ENCODE peak calls at places on chromosome X, in nine cellular contexts. One of them, this sample, is unnamed.

GRCh38 chrX:99572711-99573110 is 837.4 kb downstream of the PCDH19 start:
- DNase-seq in pancreas: no peak
- DNase-seq in epithelial cell of esophagus: no peak
- DNase-seq in RWPE1: no peak
- DNase-seq in fibroblast of lung: no peak
- DNase-seq in choroid plexus epithelial cell: no peak
- DNase-seq in AG09319: no peak
- DNase-seq in CD4-positive, alpha-beta T cell: no peak
- DNase-seq in GM13977: no peak
- DNase-seq in this sample: no peak

GRCh38 chrX:110162131-110162530 is 155.8 kb downstream of the AMMECR1 start:
- DNase-seq in pancreas: no peak
- DNase-seq in epithelial cell of esophagus: no peak
- DNase-seq in RWPE1: no peak
- DNase-seq in fibroblast of lung: no peak
- DNase-seq in choroid plexus epithelial cell: no peak
- DNase-seq in AG09319: no peak
- DNase-seq in CD4-positive, alpha-beta T cell: no peak
- DNase-seq in GM13977: no peak
- DNase-seq in this sample: no peak

GRCh38 chrX:155094468-155095061 is 23.3 kb downstream of the BRCC3 start:
- DNase-seq in pancreas: no peak
- DNase-seq in epithelial cell of esophagus: peak; percentile 48
- DNase-seq in RWPE1: no peak
- DNase-seq in fibroblast of lung: peak; percentile 10
- DNase-seq in choroid plexus epithelial cell: peak; percentile 55
- DNase-seq in AG09319: no peak
- DNase-seq in CD4-positive, alpha-beta T cell: peak; percentile 1
- DNase-seq in GM13977: no peak
- DNase-seq in this sample: no peak

GRCh38 chrX:55057691-55058249 is 17.1 kb upstream of the PAGE2B start:
- DNase-seq in pancreas: peak; percentile 37
- DNase-seq in epithelial cell of esophagus: peak; percentile 29
- DNase-seq in RWPE1: peak; percentile 6
- DNase-seq in fibroblast of lung: peak; percentile 12
- DNase-seq in choroid plexus epithelial cell: peak; percentile 59
- DNase-seq in AG09319: peak; percentile 8
- DNase-seq in CD4-positive, alpha-beta T cell: peak; percentile 14
- DNase-seq in GM13977: peak; percentile 34
- DNase-seq in this sample: no peak

GRCh38 chrX:2501246-2502102 is 698 bp upstream of the DHRSX start:
- DNase-seq in pancreas: no peak
- DNase-seq in epithelial cell of esophagus: no peak
- DNase-seq in RWPE1: no peak
- DNase-seq in fibroblast of lung: no peak
- DNase-seq in choroid plexus epithelial cell: no peak
- DNase-seq in AG09319: no peak
- DNase-seq in CD4-positive, alpha-beta T cell: no peak
- DNase-seq in GM13977: peak; percentile 28
- DNase-seq in this sample: no peak

GRCh38 chrX:104987063-104987462 is 233.4 kb downstream of the TEX13A start:
- DNase-seq in pancreas: no peak
- DNase-seq in epithelial cell of esophagus: peak; percentile 39
- DNase-seq in RWPE1: peak; percentile 12
- DNase-seq in fibroblast of lung: peak; percentile 11
- DNase-seq in choroid plexus epithelial cell: no peak
- DNase-seq in AG09319: no peak
- DNase-seq in CD4-positive, alpha-beta T cell: no peak
- DNase-seq in GM13977: no peak
- DNase-seq in this sample: no peak

GRCh38 chrX:72268601-72269365 is 8.3 kb downstream of the RPS4X start:
- DNase-seq in pancreas: no peak
- DNase-seq in epithelial cell of esophagus: no peak
- DNase-seq in RWPE1: no peak
- DNase-seq in fibroblast of lung: peak; percentile 69
- DNase-seq in choroid plexus epithelial cell: peak; percentile 93
- DNase-seq in AG09319: no peak
- DNase-seq in CD4-positive, alpha-beta T cell: no peak
- DNase-seq in GM13977: no peak
- DNase-seq in this sample: no peak

GRCh38 chrX:107935664-107936433 is 46.3 kb downstream of the TEX13B start:
- DNase-seq in pancreas: peak; percentile 18
- DNase-seq in epithelial cell of esophagus: peak; percentile 77
- DNase-seq in RWPE1: peak; percentile 73
- DNase-seq in fibroblast of lung: peak; percentile 12
- DNase-seq in choroid plexus epithelial cell: peak; percentile 10
- DNase-seq in AG09319: no peak
- DNase-seq in CD4-positive, alpha-beta T cell: no peak
- DNase-seq in GM13977: no peak
- DNase-seq in this sample: no peak

GRCh38 chrX:19698125-19698524 is 182.8 kb upstream of the MAP3K15 start:
- DNase-seq in pancreas: no peak
- DNase-seq in epithelial cell of esophagus: peak; percentile 24
- DNase-seq in RWPE1: no peak
- DNase-seq in fibroblast of lung: peak; percentile 69
- DNase-seq in choroid plexus epithelial cell: no peak
- DNase-seq in AG09319: no peak
- DNase-seq in CD4-positive, alpha-beta T cell: no peak
- DNase-seq in GM13977: no peak
- DNase-seq in this sample: no peak

GRCh38 chrX:53093177-53093655 is 726 bp upstream of the KANTR start:
- DNase-seq in pancreas: peak; percentile 76
- DNase-seq in epithelial cell of esophagus: peak; percentile 85
- DNase-seq in RWPE1: peak; percentile 63
- DNase-seq in fibroblast of lung: peak; percentile 73
- DNase-seq in choroid plexus epithelial cell: peak; percentile 87
- DNase-seq in AG09319: peak; percentile 24
- DNase-seq in CD4-positive, alpha-beta T cell: peak; percentile 71
- DNase-seq in GM13977: peak; percentile 69
- DNase-seq in this sample: no peak

GRCh38 chrX:22338740-22339139 is 66.0 kb downstream of the CBLL2 start:
- DNase-seq in pancreas: no peak
- DNase-seq in epithelial cell of esophagus: peak; percentile 29
- DNase-seq in RWPE1: no peak
- DNase-seq in fibroblast of lung: peak; percentile 61
- DNase-seq in choroid plexus epithelial cell: peak; percentile 27
- DNase-seq in AG09319: no peak
- DNase-seq in CD4-positive, alpha-beta T cell: no peak
- DNase-seq in GM13977: no peak
- DNase-seq in this sample: no peak

GRCh38 chrX:35622601-35623000 is 175.5 kb upstream of the MAGEB16 start:
- DNase-seq in pancreas: no peak
- DNase-seq in epithelial cell of esophagus: no peak
- DNase-seq in RWPE1: no peak
- DNase-seq in fibroblast of lung: no peak
- DNase-seq in choroid plexus epithelial cell: no peak
- DNase-seq in AG09319: no peak
- DNase-seq in CD4-positive, alpha-beta T cell: no peak
- DNase-seq in GM13977: no peak
- DNase-seq in this sample: no peak

GRCh38 chrX:19888419-19888879 is 1.0 kb upstream of the SH3KBP1 start:
- DNase-seq in pancreas: no peak
- DNase-seq in epithelial cell of esophagus: peak; percentile 77
- DNase-seq in RWPE1: peak; percentile 67
- DNase-seq in fibroblast of lung: peak; percentile 67
- DNase-seq in choroid plexus epithelial cell: peak; percentile 85
- DNase-seq in AG09319: peak; percentile 49
- DNase-seq in CD4-positive, alpha-beta T cell: no peak
- DNase-seq in GM13977: peak; percentile 51
- DNase-seq in this sample: no peak

GRCh38 chrX:20393944-20394343 is 127.2 kb upstream of the RPS6KA3 start:
- DNase-seq in pancreas: no peak
- DNase-seq in epithelial cell of esophagus: no peak
- DNase-seq in RWPE1: no peak
- DNase-seq in fibroblast of lung: no peak
- DNase-seq in choroid plexus epithelial cell: peak; percentile 13
- DNase-seq in AG09319: no peak
- DNase-seq in CD4-positive, alpha-beta T cell: no peak
- DNase-seq in GM13977: no peak
- DNase-seq in this sample: no peak

GRCh38 chrX:111511477-111511876 is at the start of gene SERTM2:
- DNase-seq in pancreas: no peak
- DNase-seq in epithelial cell of esophagus: peak; percentile 16
- DNase-seq in RWPE1: no peak
- DNase-seq in fibroblast of lung: peak; percentile 47
- DNase-seq in choroid plexus epithelial cell: peak; percentile 60
- DNase-seq in AG09319: no peak
- DNase-seq in CD4-positive, alpha-beta T cell: no peak
- DNase-seq in GM13977: no peak
- DNase-seq in this sample: no peak

GRCh38 chrX:57647020-57647419 is 33.0 kb downstream of the NLRP2B start:
- DNase-seq in pancreas: no peak
- DNase-seq in epithelial cell of esophagus: no peak
- DNase-seq in RWPE1: no peak
- DNase-seq in fibroblast of lung: no peak
- DNase-seq in choroid plexus epithelial cell: no peak
- DNase-seq in AG09319: no peak
- DNase-seq in CD4-positive, alpha-beta T cell: no peak
- DNase-seq in GM13977: no peak
- DNase-seq in this sample: no peak

GRCh38 chrX:38632516-38632915 is 71.2 kb downstream of the TSPAN7 start:
- DNase-seq in pancreas: no peak
- DNase-seq in epithelial cell of esophagus: no peak
- DNase-seq in RWPE1: no peak
- DNase-seq in fibroblast of lung: no peak
- DNase-seq in choroid plexus epithelial cell: no peak
- DNase-seq in AG09319: no peak
- DNase-seq in CD4-positive, alpha-beta T cell: no peak
- DNase-seq in GM13977: no peak
- DNase-seq in this sample: no peak

GRCh38 chrX:36116222-36116621 is 196.7 kb downstream of the CFAP47 start:
- DNase-seq in pancreas: no peak
- DNase-seq in epithelial cell of esophagus: peak; percentile 0
- DNase-seq in RWPE1: no peak
- DNase-seq in fibroblast of lung: no peak
- DNase-seq in choroid plexus epithelial cell: no peak
- DNase-seq in AG09319: no peak
- DNase-seq in CD4-positive, alpha-beta T cell: no peak
- DNase-seq in GM13977: no peak
- DNase-seq in this sample: no peak

GRCh38 chrX:130801901-130802300 is 101.1 kb downstream of the ENOX2 start:
- DNase-seq in pancreas: no peak
- DNase-seq in epithelial cell of esophagus: no peak
- DNase-seq in RWPE1: no peak
- DNase-seq in fibroblast of lung: peak; percentile 10
- DNase-seq in choroid plexus epithelial cell: peak; percentile 22
- DNase-seq in AG09319: no peak
- DNase-seq in CD4-positive, alpha-beta T cell: no peak
- DNase-seq in GM13977: no peak
- DNase-seq in this sample: no peak
- TF ChIP-seq CTCF in pancreas: no peak
- TF ChIP-seq CTCF in epithelial cell of esophagus: no peak
- TF ChIP-seq CTCF in RWPE1: no peak
- TF ChIP-seq CTCF in fibroblast of lung: peak; percentile 37
- TF ChIP-seq CTCF in choroid plexus epithelial cell: peak; percentile 39
- TF ChIP-seq CTCF in AG09319: no peak
- TF ChIP-seq CTCF in CD4-positive, alpha-beta T cell: no peak
- TF ChIP-seq CTCF in GM13977: no peak
- TF ChIP-seq CTCF in this sample: no peak

DNA sequence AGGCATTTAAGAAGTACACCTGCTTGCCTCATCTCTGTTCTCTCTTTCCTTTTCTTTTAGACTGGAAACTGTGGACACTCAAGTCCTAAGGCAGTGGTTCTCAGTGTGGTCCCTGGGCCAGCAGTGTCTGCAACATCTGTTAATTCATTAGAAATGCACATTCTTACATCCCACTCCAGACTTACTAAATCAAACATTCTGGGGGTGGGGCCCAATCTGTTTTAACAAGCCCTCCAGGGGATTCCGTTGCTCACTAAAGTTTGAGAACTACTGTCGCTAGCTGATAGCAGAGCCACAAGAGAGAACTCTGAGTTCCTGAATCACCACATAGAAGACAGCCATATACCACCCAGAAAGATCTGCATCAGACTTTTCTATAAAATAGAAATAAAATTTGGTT is 430.6 kb downstream of the BCOR start:
- DNase-seq in pancreas: no peak
- DNase-seq in epithelial cell of esophagus: no peak
- DNase-seq in RWPE1: no peak
- DNase-seq in fibroblast of lung: peak; percentile 14
- DNase-seq in choroid plexus epithelial cell: no peak
- DNase-seq in AG09319: no peak
- DNase-seq in CD4-positive, alpha-beta T cell: no peak
- DNase-seq in GM13977: no peak
- DNase-seq in this sample: no peak
- TF ChIP-seq CTCF in pancreas: no peak
- TF ChIP-seq CTCF in epithelial cell of esophagus: no peak
- TF ChIP-seq CTCF in RWPE1: no peak
- TF ChIP-seq CTCF in fibroblast of lung: no peak
- TF ChIP-seq CTCF in choroid plexus epithelial cell: no peak
- TF ChIP-seq CTCF in AG09319: no peak
- TF ChIP-seq CTCF in CD4-positive, alpha-beta T cell: no peak
- TF ChIP-seq CTCF in GM13977: no peak
- TF ChIP-seq CTCF in this sample: no peak

GRCh38 chrX:115229337-115229991 is 4.4 kb downstream of the LRCH2 start:
- DNase-seq in pancreas: no peak
- DNase-seq in epithelial cell of esophagus: no peak
- DNase-seq in RWPE1: no peak
- DNase-seq in fibroblast of lung: no peak
- DNase-seq in choroid plexus epithelial cell: peak; percentile 3
- DNase-seq in AG09319: no peak
- DNase-seq in CD4-positive, alpha-beta T cell: no peak
- DNase-seq in GM13977: no peak
- DNase-seq in this sample: no peak

DNA sequence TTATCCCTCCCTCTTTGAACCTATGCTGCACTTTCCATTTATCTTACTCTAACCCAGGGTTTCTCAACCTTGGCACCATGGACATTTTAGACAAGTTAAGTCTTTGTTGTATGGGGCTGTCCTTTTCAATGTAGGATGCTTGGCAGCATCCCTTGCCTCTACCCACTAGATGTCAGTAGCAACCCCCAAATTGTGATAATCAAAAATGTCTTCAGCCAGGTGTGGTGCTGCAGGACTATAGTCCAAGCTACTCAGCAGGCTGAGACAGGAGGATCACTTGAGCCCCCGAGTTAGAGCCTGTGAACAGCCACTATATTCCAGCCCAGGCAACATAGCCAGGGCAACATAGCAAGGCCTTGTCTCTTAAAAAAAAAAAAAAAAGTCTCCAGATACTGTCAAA is 7.0 kb downstream of the LRCH2 start:
- DNase-seq in pancreas: no peak
- DNase-seq in epithelial cell of esophagus: peak; percentile 36
- DNase-seq in RWPE1: no peak
- DNase-seq in fibroblast of lung: peak; percentile 9
- DNase-seq in choroid plexus epithelial cell: peak; percentile 54
- DNase-seq in AG09319: no peak
- DNase-seq in CD4-positive, alpha-beta T cell: no peak
- DNase-seq in GM13977: no peak
- DNase-seq in this sample: no peak
- TF ChIP-seq CTCF in pancreas: no peak
- TF ChIP-seq CTCF in epithelial cell of esophagus: peak; percentile 55
- TF ChIP-seq CTCF in RWPE1: no peak
- TF ChIP-seq CTCF in fibroblast of lung: peak; percentile 52
- TF ChIP-seq CTCF in choroid plexus epithelial cell: peak; percentile 69
- TF ChIP-seq CTCF in AG09319: peak; percentile 37
- TF ChIP-seq CTCF in CD4-positive, alpha-beta T cell: no peak
- TF ChIP-seq CTCF in GM13977: peak; percentile 47
- TF ChIP-seq CTCF in this sample: no peak

DNA sequence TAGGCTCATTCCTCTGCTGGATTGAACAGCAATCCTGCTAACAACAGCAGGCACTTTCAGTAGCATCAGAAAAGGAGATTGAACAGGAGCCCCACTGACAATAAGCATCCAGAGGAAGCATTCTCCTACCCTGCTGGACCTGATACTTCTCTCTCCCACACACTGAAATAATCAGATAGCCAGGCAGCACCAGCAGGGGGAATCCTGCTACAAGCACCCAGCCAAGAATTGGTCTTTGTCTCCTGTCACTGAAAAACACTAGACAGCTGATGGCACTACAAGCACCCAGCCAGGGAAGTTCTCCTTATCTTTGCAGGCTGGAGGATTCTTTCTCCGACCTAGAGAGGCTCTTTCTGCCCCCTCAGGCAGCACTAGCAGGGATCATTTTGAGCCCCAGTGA is 444.3 kb upstream of the GRIA3 start:
- DNase-seq in pancreas: no peak
- DNase-seq in epithelial cell of esophagus: peak; percentile 35
- DNase-seq in RWPE1: no peak
- DNase-seq in fibroblast of lung: peak; percentile 1
- DNase-seq in choroid plexus epithelial cell: peak; percentile 3
- DNase-seq in AG09319: no peak
- DNase-seq in CD4-positive, alpha-beta T cell: no peak
- DNase-seq in GM13977: no peak
- DNase-seq in this sample: no peak
- TF ChIP-seq CTCF in pancreas: no peak
- TF ChIP-seq CTCF in epithelial cell of esophagus: peak; percentile 49
- TF ChIP-seq CTCF in RWPE1: no peak
- TF ChIP-seq CTCF in fibroblast of lung: no peak
- TF ChIP-seq CTCF in choroid plexus epithelial cell: peak; percentile 29
- TF ChIP-seq CTCF in AG09319: peak; percentile 17
- TF ChIP-seq CTCF in CD4-positive, alpha-beta T cell: no peak
- TF ChIP-seq CTCF in GM13977: peak; percentile 7
- TF ChIP-seq CTCF in this sample: no peak